ENCODE peak calls at places on chromosomes 11 and 22, in nine cellular contexts. G is mammary epithelial cell, H is Peyer's patch, Y is right atrium auricular region, R is small intestine, B is tibial artery, M is aorta, L is upper lobe of left lung, V is A549. F is an unnamed sample. For H3K4me1, the result is how much of the 10 kb centered on the place peaks cover.

GRCh38 chr11:133636686-133637085 is 104.4 kb upstream of the OPCML start:
- DNase-seq in G (no peak), H (no peak), Y (no peak), R (no peak), B (no peak), M (no peak), L (no peak), V (no peak), F (no peak)

GRCh38 chr22:42773161-42773560 is 52.5 kb upstream of the A4GALT start:
- DNase-seq in G (no peak), H (no peak), Y (no peak), R (no peak), B (no peak), M (no peak), L (peak), V (no peak), F (no peak)

GRCh38 chr22:46300491-46300890 is 3.8 kb downstream of the GTSE1 start:
- DNase-seq in G (no peak), H (peak), Y (no peak), R (no peak), B (no peak), M (peak), L (no peak), V (no peak), F (no peak)

GRCh38 chr11:123239371-123240150 is 44.5 kb upstream of the CLMP start:
- DNase-seq in G (peak), H (no peak), Y (no peak), R (no peak), B (no peak), M (no peak), L (no peak), V (no peak), F (no peak)

GRCh38 chr22:30435674-30436126 is 10.1 kb downstream of the MTFP1 start:
- DNase-seq in G (no peak), H (no peak), Y (no peak), R (peak), B (no peak), M (peak), L (no peak), V (no peak), F (no peak)

GRCh38 chr22:46071451-46072029 is 78.8 kb upstream of the PPARA start:
- DNase-seq in G (peak), H (peak), Y (peak), R (peak), B (peak), M (peak), L (peak), V (peak), F (peak)

GRCh38 chr22:47627561-47628253 is 865.3 kb downstream of the TBC1D22A start:
- DNase-seq in G (no peak), H (no peak), Y (no peak), R (no peak), B (no peak), M (no peak), L (no peak), V (no peak), F (no peak)

GRCh38 chr11:22430286-22430685 is 92.1 kb downstream of the SLC17A6 start:
- DNase-seq in G (no peak), H (no peak), Y (no peak), R (no peak), B (no peak), M (no peak), L (no peak), V (no peak), F (no peak)

GRCh38 chr22:34886812-34887211 is 179.1 kb upstream of the ISX start:
- DNase-seq in G (peak), H (no peak), Y (no peak), R (no peak), B (no peak), M (no peak), L (no peak), V (no peak), F (no peak)

GRCh38 chr11:2091112-2091746 is 48.0 kb downstream of the IGF2 start:
- DNase-seq in G (no peak), H (no peak), Y (no peak), R (no peak), B (peak), M (peak), L (peak), V (no peak), F (no peak)

GRCh38 chr22:41822289-41823057 is 10.4 kb upstream of the SREBF2 start:
- DNase-seq in G (peak), H (no peak), Y (no peak), R (peak), B (no peak), M (no peak), L (no peak), V (peak), F (peak)

GRCh38 chr11:71301858-71302533 is 49.6 kb upstream of the SHANK2 start:
- DNase-seq in G (no peak), H (no peak), Y (peak), R (no peak), B (peak), M (no peak), L (no peak), V (no peak), F (no peak)

GRCh38 chr11:86152901-86153300 is 84.0 kb upstream of the PICALM start:
- DNase-seq in G (no peak), H (no peak), Y (no peak), R (no peak), B (no peak), M (no peak), L (no peak), V (no peak), F (no peak)

DNA sequence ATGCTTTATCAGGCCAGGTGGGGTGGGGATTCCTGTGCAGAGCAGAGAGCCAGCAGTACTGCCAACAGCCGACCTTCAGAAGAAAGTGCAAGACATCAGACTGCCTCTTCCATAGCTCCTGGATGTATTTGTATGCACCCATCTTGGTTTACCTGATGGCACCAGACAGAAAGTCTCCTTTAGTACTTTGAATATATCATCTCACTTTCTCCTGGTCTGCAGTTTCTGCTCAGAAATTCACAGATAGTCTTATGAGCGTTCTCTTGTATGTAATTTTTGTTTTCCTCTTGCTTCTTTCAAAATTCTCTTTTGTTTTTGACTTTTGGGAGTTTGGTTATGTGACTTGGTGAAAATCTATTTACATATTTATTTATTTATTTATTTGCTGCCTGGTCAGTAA is 446.4 kb upstream of the CADM1 start:
- DNase-seq in G (no peak), H (no peak), Y (no peak), R (no peak), B (no peak), M (no peak), L (no peak), V (no peak), F (no peak)
- H3K27ac ChIP-seq in G (no peak), H (no peak), Y (no peak), R (no peak), B (no peak), M (no peak), L (no peak), V (no peak), F (no peak)

DNA sequence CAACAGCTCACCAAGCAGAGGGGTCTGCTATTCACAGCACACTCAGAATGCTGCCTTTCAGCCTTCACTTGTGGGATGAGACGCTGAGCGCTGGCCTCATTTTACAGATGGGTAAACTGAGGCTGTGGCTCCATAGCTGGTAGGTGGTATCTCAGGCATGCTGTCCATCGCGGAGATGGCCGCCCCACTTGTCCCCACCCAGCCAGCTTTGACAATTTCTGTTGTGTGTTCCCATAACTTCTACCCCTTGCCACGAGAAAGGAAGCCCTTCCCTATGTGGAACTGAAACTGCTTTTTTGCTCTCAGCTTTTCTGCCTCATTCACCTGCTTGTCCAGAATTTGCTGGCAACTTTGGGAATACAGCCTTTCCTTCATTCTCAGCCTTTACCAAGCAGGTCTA is 36.1 kb upstream of the NNMT start:
- DNase-seq in G (no peak), H (no peak), Y (no peak), R (no peak), B (no peak), M (no peak), L (no peak), V (no peak), F (no peak)
- H3K4me1 ChIP-seq in G (under half), H (under half), Y (half or more), R (under half), B (under half), M (under half), L (half or more), V (under half), F (under half)

GRCh38 chr11:10777393-10777793 is 26.3 kb downstream of the CTR9 start:
- DNase-seq in G (no peak), H (no peak), Y (no peak), R (no peak), B (no peak), M (no peak), L (no peak), V (no peak), F (no peak)
- H3K27ac ChIP-seq in G (no peak), H (no peak), Y (peak), R (no peak), B (no peak), M (no peak), L (peak), V (no peak), F (no peak)

GRCh38 chr11:114158886-114159285 is 99.4 kb downstream of the ZBTB16 start:
- DNase-seq in G (no peak), H (no peak), Y (no peak), R (no peak), B (no peak), M (no peak), L (no peak), V (no peak), F (no peak)

GRCh38 chr11:114160884-114161283 is 101.4 kb downstream of the ZBTB16 start:
- DNase-seq in G (peak), H (peak), Y (no peak), R (no peak), B (no peak), M (no peak), L (no peak), V (no peak), F (peak)

GRCh38 chr11:114161486-114162250 is 102.2 kb downstream of the ZBTB16 start:
- DNase-seq in G (no peak), H (no peak), Y (no peak), R (no peak), B (no peak), M (no peak), L (no peak), V (no peak), F (no peak)

GRCh38 chr11:114159320-114159719 is 99.8 kb downstream of the ZBTB16 start:
- DNase-seq in G (peak), H (no peak), Y (no peak), R (peak), B (no peak), M (no peak), L (no peak), V (no peak), F (peak)

GRCh38 chr11:114159802-114160588 is 100.5 kb downstream of the ZBTB16 start:
- DNase-seq in G (peak), H (peak), Y (peak), R (peak), B (peak), M (peak), L (peak), V (peak), F (peak)
- H3K4me1 ChIP-seq in G (half or more), H (half or more), Y (half or more), R (under half), B (half or more), M (under half), L (half or more), V (under half), F (under half)

GRCh38 chr22:39208013-39208680 is 36.6 kb downstream of the PDGFB start:
- DNase-seq in G (no peak), H (no peak), Y (no peak), R (no peak), B (peak), M (peak), L (no peak), V (no peak), F (no peak)

GRCh38 chr22:39207141-39208012 is 37.4 kb downstream of the PDGFB start:
- DNase-seq in G (peak), H (no peak), Y (no peak), R (no peak), B (peak), M (peak), L (no peak), V (no peak), F (peak)

GRCh38 chr22:39205344-39206021 is 39.3 kb downstream of the PDGFB start:
- DNase-seq in G (peak), H (no peak), Y (no peak), R (no peak), B (peak), M (peak), L (no peak), V (peak), F (peak)

GRCh38 chr22:39204216-39204615 is 40.6 kb downstream of the PDGFB start:
- DNase-seq in G (no peak), H (no peak), Y (no peak), R (no peak), B (peak), M (peak), L (no peak), V (no peak), F (no peak)

DNA sequence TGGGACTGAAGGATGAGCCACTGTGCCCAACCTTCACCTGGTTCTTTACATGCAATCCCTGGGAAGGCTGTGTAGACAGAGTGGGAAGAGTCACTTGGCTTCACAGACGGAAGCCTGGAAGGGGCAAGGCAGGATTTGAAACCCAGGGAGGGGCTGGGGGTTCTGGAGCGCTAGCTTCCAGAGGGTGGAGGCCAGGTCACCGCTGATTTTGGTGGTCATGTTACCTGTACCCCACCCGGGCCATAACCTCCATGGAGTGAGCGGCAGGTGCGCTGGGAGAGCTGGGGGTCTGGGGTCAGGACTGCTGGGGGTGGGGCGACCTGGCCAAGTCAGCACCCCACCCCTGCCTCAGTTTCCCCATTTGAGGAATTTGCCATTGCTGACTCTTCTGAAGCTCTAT is 38.3 kb downstream of the PDGFB start:
- DNase-seq in G (no peak), H (no peak), Y (no peak), R (no peak), B (peak), M (peak), L (no peak), V (no peak), F (peak)
- H3K27ac ChIP-seq in G (no peak), H (no peak), Y (no peak), R (no peak), B (no peak), M (no peak), L (no peak), V (no peak), F (no peak)

GRCh38 chr11:35214181-35214770 is 75.3 kb downstream of the CD44 start:
- DNase-seq in G (no peak), H (no peak), Y (no peak), R (no peak), B (no peak), M (no peak), L (no peak), V (no peak), F (no peak)

GRCh38 chr11:35215945-35216344 is 77.0 kb downstream of the CD44 start:
- DNase-seq in G (no peak), H (no peak), Y (no peak), R (no peak), B (no peak), M (no peak), L (no peak), V (no peak), F (no peak)

GRCh38 chr11:35214792-35215193 is 75.8 kb downstream of the CD44 start:
- DNase-seq in G (peak), H (no peak), Y (no peak), R (no peak), B (no peak), M (no peak), L (no peak), V (peak), F (peak)

GRCh38 chr11:35218956-35219355 is 80.0 kb downstream of the CD44 start:
- DNase-seq in G (no peak), H (no peak), Y (no peak), R (no peak), B (no peak), M (no peak), L (no peak), V (no peak), F (no peak)

GRCh38 chr11:35216962-35217667 is 78.1 kb downstream of the CD44 start:
- DNase-seq in G (peak), H (no peak), Y (no peak), R (no peak), B (no peak), M (no peak), L (no peak), V (no peak), F (peak)
- H3K4me1 ChIP-seq in G (under half), H (under half), Y (under half), R (under half), B (under half), M (under half), L (under half), V (under half), F (under half)